ENCODE peak calls at places on chromosomes 4 and X, in seven cellular contexts. P is lower lobe of right lung, R is cardiac fibroblast, M is neural progenitor cell, G is neuronal stem cell, B is epithelial cell of esophagus, I is thyroid gland. V is an unnamed sample.

GRCh38 chr4:41264212-41264611 is 7.5 kb downstream of the UCHL1 start:
- DNase-seq in P (no peak), R (no peak), M (peak; percentile 38), G (no peak), B (no peak), I (no peak), V (no peak)

GRCh38 chr4:100977746-100978397 is 369.5 kb downstream of the PPP3CA start:
- DNase-seq in P (no peak), R (peak; percentile 59), M (no peak), G (no peak), B (peak; percentile 15), I (peak; percentile 2), V (no peak)

GRCh38 chrX:74578137-74578536 is 36.3 kb downstream of the RLIM start:
- DNase-seq in P (no peak), R (no peak), M (no peak), G (no peak), B (no peak), I (no peak), V (no peak)

GRCh38 chr4:142264961-142265360 is 581.1 kb downstream of the INPP4B start:
- DNase-seq in P (no peak), R (peak; percentile 81), M (no peak), G (no peak), B (no peak), I (no peak), V (no peak)

GRCh38 chrX:19772306-19772705 is 115.1 kb downstream of the SH3KBP1 start:
- DNase-seq in P (no peak), R (peak; percentile 46), M (no peak), G (no peak), B (peak; percentile 2), I (no peak), V (no peak)

GRCh38 chr4:20109395-20109794 is 142.3 kb upstream of the SLIT2 start:
- DNase-seq in P (no peak), R (peak; percentile 37), M (no peak), G (no peak), B (no peak), I (no peak), V (no peak)

GRCh38 chr4:114688063-114688462 is 89.5 kb downstream of the UGT8 start:
- DNase-seq in P (no peak), R (no peak), M (no peak), G (no peak), B (no peak), I (no peak), V (no peak)

GRCh38 chr4:6732441-6733357 is 16.7 kb downstream of the BLOC1S4 start:
- DNase-seq in P (peak; percentile 80), R (peak; percentile 93), M (no peak), G (no peak), B (peak; percentile 87), I (peak; percentile 54), V (no peak)

GRCh38 chr4:3486556-3487270 is 23.6 kb downstream of the DOK7 start:
- DNase-seq in P (no peak), R (no peak), M (peak; percentile 69), G (no peak), B (no peak), I (no peak), V (no peak)

GRCh38 chr4:1518997-1519700 is 112.9 kb upstream of the NKX1-1 start:
- DNase-seq in P (peak; percentile 37), R (no peak), M (no peak), G (no peak), B (no peak), I (no peak), V (no peak)

GRCh38 chr4:162920649-162921048 is 246.0 kb downstream of the NAF1 start:
- DNase-seq in P (no peak), R (no peak), M (no peak), G (no peak), B (no peak), I (no peak), V (no peak)

GRCh38 chr4:145545538-145546224 is 64.0 kb downstream of the SMAD1 start:
- DNase-seq in P (no peak), R (peak; percentile 93), M (no peak), G (no peak), B (peak; percentile 98), I (no peak), V (no peak)

GRCh38 chr4:15373363-15373762 is 54.5 kb upstream of the C1QTNF7 start:
- DNase-seq in P (no peak), R (no peak), M (no peak), G (no peak), B (peak; percentile 25), I (no peak), V (peak; percentile 42)

GRCh38 chrX:40090050-40090804 is 7.5 kb downstream of the BCOR start:
- DNase-seq in P (peak; percentile 54), R (peak; percentile 40), M (peak; percentile 67), G (no peak), B (no peak), I (peak; percentile 58), V (no peak)

GRCh38 chrX:116009871-116010710 is 160.5 kb upstream of the AGTR2 start:
- DNase-seq in P (peak; percentile 58), R (no peak), M (no peak), G (no peak), B (no peak), I (peak; percentile 56), V (no peak)

GRCh38 chr4:104425003-104425402 is 69.7 kb downstream of the CXXC4 start:
- DNase-seq in P (no peak), R (no peak), M (no peak), G (no peak), B (no peak), I (peak; percentile 1), V (no peak)

GRCh38 chr4:124904723-124905390 is 192.3 kb upstream of the ANKRD50 start:
- DNase-seq in P (no peak), R (no peak), M (no peak), G (no peak), B (no peak), I (no peak), V (no peak)

DNA sequence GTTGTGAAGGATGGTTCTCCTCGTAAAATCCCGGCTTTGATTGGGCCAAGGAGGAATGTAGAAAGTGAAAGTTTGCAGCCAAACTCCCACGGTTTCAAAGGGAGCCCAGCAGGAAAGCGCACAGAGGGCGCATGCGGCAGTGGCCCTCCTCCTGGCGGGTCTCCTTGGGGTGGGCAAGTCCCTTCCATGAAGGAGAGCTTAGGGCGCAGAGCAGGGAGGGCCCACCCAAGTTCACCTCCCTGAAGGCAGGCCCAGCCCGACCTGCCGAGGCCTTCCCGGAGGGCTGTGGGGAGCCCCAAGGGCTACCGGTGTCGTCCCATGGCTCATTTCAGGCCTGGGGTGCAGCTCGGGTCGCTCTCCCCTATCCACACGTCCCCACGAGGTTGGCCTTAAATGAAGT is 2.0 kb downstream of the PDZD4 start:
- DNase-seq in P (no peak), R (no peak), M (no peak), G (no peak), B (no peak), I (no peak), V (no peak)
- H3K4me3 ChIP-seq in P (peak overlapping the region; percentile 43), R (no peak overlapping the region), M (peak overlapping the region; percentile 51), G (peak overlapping the region; percentile 68), B (no peak overlapping the region), I (no peak overlapping the region), V (no peak overlapping the region)

GRCh38 chr4:55524844-55525571 is 21.7 kb downstream of the CLOCK start:
- DNase-seq in P (no peak), R (peak; percentile 21), M (no peak), G (no peak), B (peak; percentile 62), I (no peak), V (no peak)
- H3K4me3 ChIP-seq in P (no peak overlapping the region), R (no peak overlapping the region), M (no peak overlapping the region), G (no peak overlapping the region), B (no peak overlapping the region), I (no peak overlapping the region), V (no peak overlapping the region)

GRCh38 chr4:99887837-99888236 is 6.4 kb downstream of the LAMTOR3 start:
- DNase-seq in P (no peak), R (peak; percentile 25), M (peak; percentile 19), G (no peak), B (no peak), I (no peak), V (no peak)

GRCh38 chr4:99894998-99895397 is 771 bp upstream of the LAMTOR3 start:
- DNase-seq in P (no peak), R (no peak), M (no peak), G (no peak), B (no peak), I (no peak), V (no peak)

GRCh38 chr4:99893991-99894981 is at the start of gene LAMTOR3:
- DNase-seq in P (peak; percentile 95), R (peak; percentile 93), M (peak; percentile 92), G (peak; percentile 69), B (peak; percentile 94), I (peak; percentile 91), V (peak; percentile 88)

DNA sequence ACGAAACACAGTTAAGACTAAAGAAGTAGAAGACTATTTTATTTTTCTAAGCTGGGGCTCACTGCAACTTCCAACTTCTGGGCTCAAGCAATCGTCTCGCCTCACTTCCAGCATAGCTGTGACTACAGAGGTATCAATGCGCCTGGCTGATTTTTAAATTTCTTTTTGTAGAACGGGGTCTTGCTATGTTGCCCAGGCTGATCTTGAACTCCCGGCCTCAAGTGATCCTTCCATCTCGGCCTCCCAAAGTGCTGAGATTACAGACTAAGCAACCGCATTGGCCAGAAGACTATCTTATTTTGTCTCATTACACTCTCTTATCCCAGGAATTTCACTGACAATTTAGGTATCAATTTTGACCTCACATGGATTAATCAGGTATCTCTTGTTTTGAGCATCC is 1.2 kb downstream of the LAMTOR3 start:
- DNase-seq in P (no peak), R (no peak), M (no peak), G (no peak), B (no peak), I (no peak), V (no peak)
- H3K4me3 ChIP-seq in P (peak overlapping the region; percentile 84), R (peak overlapping the region; percentile 93), M (peak overlapping the region; percentile 97), G (peak overlapping the region; percentile 89), B (peak overlapping the region; percentile 93), I (peak overlapping the region; percentile 83), V (peak overlapping the region; percentile 94)

GRCh38 chr4:112510468-112511293 is 5.3 kb downstream of the NEUROG2 start:
- DNase-seq in P (no peak), R (no peak), M (peak; percentile 75), G (no peak), B (no peak), I (no peak), V (no peak)
- H3K4me3 ChIP-seq in P (no peak overlapping the region), R (no peak overlapping the region), M (peak overlapping the region; percentile 45), G (no peak overlapping the region), B (no peak overlapping the region), I (peak overlapping the region; percentile 1), V (no peak overlapping the region)

GRCh38 chrX:2711441-2711840 is 20.3 kb downstream of the CD99 start:
- DNase-seq in P (no peak), R (no peak), M (no peak), G (no peak), B (no peak), I (no peak), V (no peak)

GRCh38 chrX:2710496-2710895 is 19.4 kb downstream of the CD99 start:
- DNase-seq in P (no peak), R (no peak), M (peak; percentile 45), G (no peak), B (peak; percentile 98), I (no peak), V (no peak)

GRCh38 chrX:2708601-2709200 is 17.6 kb downstream of the CD99 start:
- DNase-seq in P (no peak), R (no peak), M (no peak), G (no peak), B (no peak), I (no peak), V (no peak)

GRCh38 chrX:2708016-2708415 is 16.9 kb downstream of the CD99 start:
- DNase-seq in P (no peak), R (no peak), M (no peak), G (no peak), B (peak; percentile 80), I (no peak), V (no peak)

GRCh38 chrX:2710041-2710471 is 19.0 kb downstream of the CD99 start:
- DNase-seq in P (no peak), R (peak; percentile 85), M (no peak), G (no peak), B (peak; percentile 90), I (no peak), V (no peak)
- H3K4me3 ChIP-seq in P (peak overlapping the region; percentile 27), R (no peak overlapping the region), M (no peak overlapping the region), G (peak overlapping the region; percentile 7), B (peak overlapping the region; percentile 40), I (no peak overlapping the region), V (peak overlapping the region; percentile 45)